ENCODE peak calls at places on chromosome 7, in ten cellular contexts. R is Panc1, M is uterus, W is tibial artery, G is PC-3, I is HCT116, F is SK-N-SH, T is esophagus squamous epithelium, J is OCI-LY7, U is upper lobe of right lung. O is an unnamed sample. For H3K9me3, the result is how much of the 10 kb centered on the place peaks cover.

GRCh38 chr7:66631471-66631870 is 2.8 kb downstream of the KCTD7 start:
- DNase-seq in W (no peak), F (no peak), U (no peak), I (no peak), T (no peak), G (no peak), R (no peak), J (peak), M (no peak), O (no peak)

GRCh38 chr7:70710011-70710480 is 421.9 kb upstream of the GALNT17 start:
- DNase-seq in T (no peak), U (no peak), W (no peak), J (no peak), M (no peak), F (no peak), G (no peak), I (no peak), R (no peak), O (no peak)

GRCh38 chr7:12031638-12032037 is 179.5 kb upstream of the TMEM106B start:
- DNase-seq in J (no peak), U (no peak), W (no peak), I (peak), G (peak), M (no peak), R (no peak), T (no peak), F (no peak), O (no peak)

GRCh38 chr7:22052650-22053336 is 107.1 kb upstream of the CDCA7L start:
- DNase-seq in R (no peak), I (no peak), F (no peak), J (no peak), M (no peak), T (no peak), W (no peak), U (no peak), G (no peak), O (no peak)

GRCh38 chr7:143362126-143362961 is at the start of gene FAM131B:
- DNase-seq in T (no peak), U (no peak), W (no peak), I (no peak), J (no peak), R (no peak), F (peak), M (no peak), G (no peak), O (no peak)

GRCh38 chr7:157527235-157527634 is 190.4 kb downstream of the DNAJB6 start:
- DNase-seq in J (no peak), U (peak), M (no peak), G (no peak), I (no peak), W (no peak), F (no peak), T (no peak), R (no peak), O (no peak)

GRCh38 chr7:24216576-24217116 is 67.3 kb upstream of the NPY start:
- DNase-seq in J (no peak), W (no peak), I (no peak), G (peak), T (no peak), U (no peak), M (no peak), F (no peak), R (no peak), O (no peak)

GRCh38 chr7:1403844-1404404 is 55.3 kb downstream of the MICALL2 start:
- DNase-seq in J (no peak), I (no peak), G (peak), M (no peak), T (no peak), U (no peak), F (peak), W (no peak), R (no peak), O (no peak)

GRCh38 chr7:157574120-157574519 is 237.3 kb downstream of the DNAJB6 start:
- DNase-seq in J (no peak), G (no peak), F (no peak), I (no peak), R (no peak), M (no peak), U (no peak), W (no peak), T (no peak), O (no peak)

GRCh38 chr7:99473315-99473596 is 566 bp downstream of the ZNF789 start:
- DNase-seq in R (no peak), I (peak), F (peak), W (no peak), J (peak), U (no peak), G (peak), T (no peak), M (no peak), O (no peak)

GRCh38 chr7:117011419-117012260 is 58.3 kb downstream of the ST7 start:
- DNase-seq in G (no peak), J (no peak), W (no peak), I (no peak), U (no peak), R (no peak), M (no peak), T (no peak), F (no peak), O (no peak)
- H3K4me3 ChIP-seq in G (no peak), J (no peak), W (no peak), I (no peak), U (no peak), R (no peak), M (no peak), T (no peak), F (no peak), O (no peak)

DNA sequence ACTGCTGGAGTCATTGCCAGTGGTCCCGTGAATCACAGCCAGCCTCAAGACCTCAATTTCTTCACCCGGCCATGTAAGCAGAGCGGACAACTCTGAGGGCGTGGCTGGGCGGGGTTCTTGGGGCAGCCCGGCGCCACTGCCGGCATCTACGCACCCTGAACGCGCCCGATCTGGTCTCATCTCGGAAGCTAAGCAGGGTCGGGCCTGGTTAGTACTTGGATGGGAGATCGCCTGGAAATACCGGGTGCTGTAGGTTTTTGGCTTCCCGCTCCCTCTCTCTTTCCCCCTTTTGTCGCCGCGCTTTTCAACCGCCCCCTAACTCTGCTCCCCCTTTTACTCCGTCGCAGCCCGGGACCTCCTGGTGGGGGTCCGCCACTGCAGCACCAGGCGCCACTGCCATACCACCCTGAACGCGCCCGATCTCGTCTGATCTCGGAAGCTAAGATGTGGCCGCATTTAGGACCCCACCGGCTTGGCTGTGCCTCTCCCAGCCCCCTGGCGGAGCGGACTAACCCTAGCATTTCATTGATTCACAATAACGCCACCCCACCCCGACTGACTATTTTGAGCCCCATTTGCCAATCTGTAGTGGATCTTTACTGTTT is 25.3 kb downstream of the GARIN1A start:
- DNase-seq in M (no peak), W (no peak), F (peak), G (no peak), I (no peak), R (no peak), U (no peak), J (peak), T (peak), O (peak)
- TF ChIP-seq CTCF in M (no peak), W (no peak), F (peak), G (no peak), I (no peak), R (peak), U (peak), J (peak), T (no peak), O (peak)

DNA sequence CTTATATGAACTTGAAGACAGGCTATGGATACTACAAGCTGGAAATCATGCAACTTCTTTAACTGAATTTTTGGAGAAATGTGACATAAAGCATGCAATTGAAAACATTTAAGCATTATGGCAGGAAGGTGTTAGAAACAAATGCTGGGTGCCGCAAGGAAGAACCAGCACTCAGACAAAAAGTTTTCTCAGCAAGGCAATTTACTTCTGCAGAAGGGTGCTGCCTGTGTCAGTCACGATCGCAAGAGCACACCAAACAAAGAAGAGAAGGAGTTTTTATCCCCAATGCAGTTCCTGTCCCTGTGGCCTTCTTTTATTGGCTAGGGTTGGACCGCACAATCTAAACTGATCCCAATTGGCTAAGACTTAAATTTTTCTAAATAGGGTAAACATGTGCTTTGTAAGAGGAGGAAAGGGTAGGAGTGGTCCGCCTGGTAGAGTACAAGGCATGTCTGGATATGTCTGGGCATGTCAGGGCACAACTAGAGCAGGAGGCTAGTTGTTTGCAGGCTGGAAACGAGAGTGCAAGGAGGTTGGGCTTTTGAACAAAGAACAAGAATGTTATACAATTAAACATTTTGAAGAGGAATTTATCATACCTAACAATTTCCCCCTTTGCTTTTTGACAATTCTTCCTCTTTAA is 109.6 kb upstream of the FAM3C start:
- DNase-seq in F (no peak), I (no peak), M (no peak), R (no peak), U (no peak), T (no peak), J (no peak), G (no peak), W (no peak), O (no peak)
- H3K9me3 ChIP-seq in F (under half), I (under half), M (under half), R (under half), U (under half), T (under half), J (under half), G (under half), W (under half), O (under half)

DNA sequence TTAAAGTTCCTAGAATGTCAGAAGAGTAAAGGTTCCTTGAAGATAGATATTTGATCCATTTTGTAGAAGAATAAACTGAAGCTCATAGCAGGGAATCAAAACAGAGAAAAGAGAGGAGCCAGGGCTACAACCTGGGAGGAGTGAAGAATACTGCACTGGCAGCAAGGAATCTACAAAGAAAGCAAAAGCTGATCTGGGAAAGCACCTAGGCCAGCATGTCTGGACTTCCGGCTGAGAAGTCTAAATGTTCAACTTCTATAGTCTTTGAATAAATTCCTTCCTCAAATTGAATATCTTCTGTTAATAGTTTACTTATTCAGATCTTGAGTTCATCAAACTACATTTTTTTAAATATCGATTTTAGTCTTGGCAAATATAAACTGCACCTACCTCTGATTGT is 78.2 kb downstream of the VPS41 start:
- DNase-seq in R (no peak), I (no peak), J (no peak), M (no peak), F (no peak), U (no peak), G (no peak), W (no peak), T (no peak), O (no peak)
- H3K4me3 ChIP-seq in R (no peak), I (no peak), J (no peak), M (no peak), F (no peak), U (no peak), G (no peak), W (no peak), T (no peak), O (no peak)

DNA sequence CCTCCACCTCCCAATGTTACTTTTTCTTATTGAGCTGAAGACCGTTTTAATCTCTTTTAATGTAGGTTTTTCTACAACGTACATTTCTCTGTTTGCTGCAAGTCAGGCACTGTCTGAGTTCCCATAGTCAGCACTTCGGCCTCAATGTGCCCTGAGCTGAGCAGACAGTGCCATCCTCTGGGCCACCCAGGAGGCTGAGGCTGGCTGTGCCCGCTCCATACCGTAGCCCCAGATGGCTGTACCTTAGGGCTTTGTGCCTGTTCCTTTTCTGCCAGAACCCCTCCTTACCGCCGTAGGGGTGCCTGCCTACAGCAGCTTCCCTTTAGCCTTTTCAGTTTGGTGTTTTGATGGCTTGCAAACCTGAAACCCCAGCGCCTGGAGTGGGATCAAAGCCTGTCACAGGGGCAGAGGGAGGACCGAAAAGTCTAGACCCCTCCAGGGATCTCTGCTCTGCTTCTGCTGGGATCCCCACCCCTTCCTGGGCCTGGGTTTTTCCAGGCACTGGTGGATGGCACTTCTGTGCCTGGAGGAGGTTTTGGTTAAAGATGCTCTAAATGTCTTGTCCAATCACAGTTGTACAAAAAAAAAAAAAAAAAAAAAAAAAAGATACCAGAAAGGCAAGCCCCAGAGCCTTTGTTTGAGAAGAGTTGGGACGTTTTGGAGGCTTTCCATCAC is 9.0 kb downstream of the AGAP3 start:
- DNase-seq in M (no peak), F (no peak), I (no peak), U (no peak), T (no peak), G (no peak), R (no peak), W (no peak), J (no peak), O (no peak)
- TF ChIP-seq CTCF in M (no peak), F (no peak), I (no peak), U (no peak), T (no peak), G (no peak), R (no peak), W (no peak), J (no peak), O (no peak)